ENCODE peak calls at places on chromosomes 5 and 9, in five cellular contexts. One of them, this sample, is unnamed.
A peak's percentile ranks its signal among the peaks of the same experiment; 100 is the strongest.

GRCh38 chr5:39270172-39270848 is 50.9 kb upstream of the FYB1 start:
- DNase-seq in A549: no peak
- DNase-seq in HepG2: no peak
- DNase-seq in endothelial cell of umbilical vein: no peak
- DNase-seq in GM12878: peak; percentile 37
- DNase-seq in this sample: peak; percentile 84

GRCh38 chr9:114007991-114008666 is 70.0 kb downstream of the AMBP start:
- DNase-seq in endothelial cell of umbilical vein: no peak
- DNase-seq in GM12878: no peak
- DNase-seq in A549: no peak
- DNase-seq in HepG2: no peak
- DNase-seq in this sample: no peak

GRCh38 chr5:72122619-72123018 is 15.3 kb downstream of the MAP1B start:
- DNase-seq in A549: no peak
- DNase-seq in HepG2: no peak
- DNase-seq in GM12878: no peak
- DNase-seq in endothelial cell of umbilical vein: no peak
- DNase-seq in this sample: no peak

GRCh38 chr9:5354184-5354583 is 14.5 kb upstream of the RLN1 start:
- DNase-seq in endothelial cell of umbilical vein: no peak
- DNase-seq in GM12878: no peak
- DNase-seq in HepG2: no peak
- DNase-seq in A549: no peak
- DNase-seq in this sample: no peak

GRCh38 chr9:70466976-70467551 is 52.6 kb upstream of the KLF9 start:
- DNase-seq in HepG2: no peak
- DNase-seq in A549: no peak
- DNase-seq in GM12878: no peak
- DNase-seq in endothelial cell of umbilical vein: peak; percentile 38
- DNase-seq in this sample: no peak

GRCh38 chr9:68505681-68506409 is 34.8 kb downstream of the TMEM252 start:
- DNase-seq in endothelial cell of umbilical vein: no peak
- DNase-seq in HepG2: no peak
- DNase-seq in A549: no peak
- DNase-seq in GM12878: no peak
- DNase-seq in this sample: peak; percentile 19

GRCh38 chr5:106691701-106692100 is 979.0 kb downstream of the EFNA5 start:
- DNase-seq in GM12878: no peak
- DNase-seq in A549: no peak
- DNase-seq in HepG2: no peak
- DNase-seq in endothelial cell of umbilical vein: peak; percentile 64
- DNase-seq in this sample: no peak

GRCh38 chr5:16234598-16234997 is 55.0 kb upstream of the MARCHF11 start:
- DNase-seq in endothelial cell of umbilical vein: no peak
- DNase-seq in A549: peak; percentile 7
- DNase-seq in HepG2: no peak
- DNase-seq in GM12878: no peak
- DNase-seq in this sample: no peak

GRCh38 chr5:66406761-66407289 is 189.4 kb upstream of the MAST4 start:
- DNase-seq in A549: no peak
- DNase-seq in endothelial cell of umbilical vein: no peak
- DNase-seq in HepG2: no peak
- DNase-seq in GM12878: no peak
- DNase-seq in this sample: no peak

GRCh38 chr9:94204174-94204573 is 54.9 kb upstream of the ZNF169 start:
- DNase-seq in endothelial cell of umbilical vein: no peak
- DNase-seq in GM12878: no peak
- DNase-seq in HepG2: no peak
- DNase-seq in A549: no peak
- DNase-seq in this sample: no peak

GRCh38 chr9:111937781-111938426 is 41.3 kb downstream of the UGCG start:
- DNase-seq in A549: no peak
- DNase-seq in endothelial cell of umbilical vein: peak; percentile 52
- DNase-seq in HepG2: no peak
- DNase-seq in GM12878: peak; percentile 74
- DNase-seq in this sample: peak; percentile 79

GRCh38 chr5:132427285-132428146 is 58.0 kb downstream of the SLC22A5 start:
- DNase-seq in endothelial cell of umbilical vein: no peak
- DNase-seq in HepG2: no peak
- DNase-seq in A549: no peak
- DNase-seq in GM12878: no peak
- DNase-seq in this sample: peak; percentile 77

GRCh38 chr5:37739817-37740261 is 100.0 kb downstream of the GDNF start:
- DNase-seq in A549: no peak
- DNase-seq in GM12878: no peak
- DNase-seq in endothelial cell of umbilical vein: no peak
- DNase-seq in HepG2: no peak
- DNase-seq in this sample: no peak

GRCh38 chr5:142542906-142543305 is 143.0 kb downstream of the FGF1 start:
- DNase-seq in endothelial cell of umbilical vein: peak; percentile 61
- DNase-seq in HepG2: no peak
- DNase-seq in GM12878: no peak
- DNase-seq in A549: no peak
- DNase-seq in this sample: no peak

GRCh38 chr9:119722384-119722783 is 353.1 kb upstream of the BRINP1 start:
- DNase-seq in endothelial cell of umbilical vein: no peak
- DNase-seq in A549: no peak
- DNase-seq in HepG2: no peak
- DNase-seq in GM12878: no peak
- DNase-seq in this sample: no peak

DNA sequence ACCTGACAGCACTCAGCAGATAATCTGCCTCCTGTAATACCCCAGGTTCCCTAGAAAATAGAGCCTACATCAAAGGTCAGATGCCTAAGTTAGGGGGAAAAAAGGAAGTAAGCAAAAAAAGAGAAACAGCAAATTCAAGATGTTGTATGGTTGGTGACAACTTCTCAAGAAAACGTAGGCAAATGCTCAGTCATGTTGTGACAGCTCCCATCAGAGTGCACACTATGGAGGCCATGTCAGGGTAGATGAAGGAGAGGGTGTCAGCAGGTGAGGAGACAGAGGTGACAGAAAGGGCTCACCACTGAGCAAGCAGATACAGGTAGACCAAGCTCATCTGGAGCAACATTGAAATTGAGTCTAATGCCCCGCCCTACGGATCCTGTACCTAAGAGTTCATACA is 356.8 kb upstream of the BRINP1 start:
- DNase-seq in A549: no peak
- DNase-seq in GM12878: no peak
- DNase-seq in endothelial cell of umbilical vein: no peak
- DNase-seq in HepG2: no peak
- DNase-seq in this sample: no peak
- TF ChIP-seq CTCF in A549: no peak
- TF ChIP-seq CTCF in GM12878: no peak
- TF ChIP-seq CTCF in endothelial cell of umbilical vein: no peak
- TF ChIP-seq CTCF in HepG2: no peak
- TF ChIP-seq CTCF in this sample: no peak

GRCh38 chr9:130186839-130187522 is 14.8 kb downstream of the NCS1 start:
- DNase-seq in A549: peak; percentile 76
- DNase-seq in endothelial cell of umbilical vein: no peak
- DNase-seq in HepG2: peak; percentile 59
- DNase-seq in GM12878: no peak
- DNase-seq in this sample: peak; percentile 77

GRCh38 chr9:130184983-130185382 is 12.8 kb downstream of the NCS1 start:
- DNase-seq in A549: no peak
- DNase-seq in GM12878: no peak
- DNase-seq in endothelial cell of umbilical vein: no peak
- DNase-seq in HepG2: no peak
- DNase-seq in this sample: no peak

GRCh38 chr9:130185494-130186005 is 13.3 kb downstream of the NCS1 start:
- DNase-seq in endothelial cell of umbilical vein: no peak
- DNase-seq in HepG2: no peak
- DNase-seq in GM12878: no peak
- DNase-seq in A549: no peak
- DNase-seq in this sample: no peak

GRCh38 chr9:130187523-130187846 is 15.3 kb downstream of the NCS1 start:
- DNase-seq in endothelial cell of umbilical vein: no peak
- DNase-seq in HepG2: no peak
- DNase-seq in GM12878: no peak
- DNase-seq in A549: no peak
- DNase-seq in this sample: no peak

DNA sequence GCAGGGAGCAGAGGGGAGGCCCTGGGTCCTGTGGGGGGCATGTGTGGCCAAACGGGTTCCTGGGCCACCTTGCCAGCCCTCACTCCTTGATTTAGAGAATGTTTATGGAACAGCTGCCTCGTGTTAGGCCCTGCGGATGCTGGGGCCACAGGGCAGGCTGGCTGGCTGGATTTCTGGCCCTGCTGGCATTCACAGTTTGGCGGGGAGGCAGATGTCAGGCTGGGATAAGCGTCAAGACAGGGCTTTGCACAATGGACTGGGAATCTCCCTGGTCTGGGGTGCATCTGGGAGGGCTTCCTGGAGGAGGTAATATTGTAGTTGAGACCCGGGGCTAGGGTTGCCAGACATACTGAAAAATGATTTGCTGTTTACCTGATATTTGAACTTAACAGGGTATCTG is 13.8 kb downstream of the NCS1 start:
- DNase-seq in GM12878: no peak
- DNase-seq in HepG2: no peak
- DNase-seq in endothelial cell of umbilical vein: peak; percentile 33
- DNase-seq in A549: no peak
- DNase-seq in this sample: no peak
- H3K4me3 ChIP-seq in GM12878: no peak overlapping the region
- H3K4me3 ChIP-seq in HepG2: no peak overlapping the region
- H3K4me3 ChIP-seq in endothelial cell of umbilical vein: no peak overlapping the region
- H3K4me3 ChIP-seq in A549: no peak overlapping the region
- H3K4me3 ChIP-seq in this sample: no peak overlapping the region

DNA sequence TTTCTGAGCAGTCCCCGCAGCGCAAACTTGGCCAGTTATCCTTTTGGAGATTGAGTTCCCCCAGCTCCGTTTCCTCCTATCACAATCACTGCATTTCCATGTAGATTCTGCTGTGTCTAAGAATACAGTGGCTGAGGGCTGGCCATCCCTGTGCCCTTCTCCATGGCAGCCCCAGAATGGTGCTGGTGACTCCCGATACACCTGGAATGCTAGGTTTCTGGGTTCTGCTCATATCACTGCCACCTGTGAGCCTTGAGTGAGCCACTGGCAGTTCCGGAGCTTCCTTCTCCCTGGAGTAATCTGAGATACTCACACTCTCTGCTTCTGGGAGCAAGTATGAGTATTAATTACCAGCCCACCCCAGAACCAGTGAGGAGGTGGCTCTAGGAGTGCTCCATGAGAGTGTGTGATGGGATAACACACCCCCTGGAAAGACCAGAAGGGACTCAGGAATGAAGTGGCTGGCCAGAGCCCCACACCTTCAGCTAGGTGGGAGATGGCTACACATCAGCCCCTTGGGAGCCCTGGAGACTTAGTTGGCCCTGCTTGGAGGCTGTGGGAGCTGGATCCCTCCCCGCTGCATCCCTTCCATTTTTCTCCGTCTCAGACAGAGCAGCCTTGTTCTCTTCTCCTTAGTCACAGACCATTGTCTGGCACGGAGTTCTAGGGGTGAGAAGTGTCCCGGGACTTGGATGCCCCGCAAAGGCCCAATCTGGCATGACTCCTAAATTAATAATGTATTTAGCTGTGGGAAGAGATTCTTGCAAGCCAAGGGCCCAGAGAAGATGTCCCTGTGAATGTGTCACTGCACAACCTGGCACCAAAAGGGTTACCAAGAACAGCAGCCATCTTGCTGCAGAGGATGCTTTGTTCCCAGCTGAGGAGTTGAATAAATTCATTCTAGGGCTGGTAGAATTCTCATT is 4.9 kb downstream of the PCDHGC5 start:
- DNase-seq in A549: no peak
- DNase-seq in GM12878: no peak
- DNase-seq in endothelial cell of umbilical vein: no peak
- DNase-seq in HepG2: no peak
- DNase-seq in this sample: no peak
- TF ChIP-seq MYC in A549: no peak
- TF ChIP-seq MYC in GM12878: no peak
- TF ChIP-seq MYC in endothelial cell of umbilical vein: no peak
- TF ChIP-seq MYC in HepG2: no peak
- TF ChIP-seq MYC in this sample: no peak

GRCh38 chr9:128117613-128118471 is 9.7 kb downstream of the PTGES2 start:
- DNase-seq in A549: peak; percentile 90
- DNase-seq in HepG2: peak; percentile 78
- DNase-seq in GM12878: no peak
- DNase-seq in endothelial cell of umbilical vein: peak; percentile 93
- DNase-seq in this sample: peak; percentile 88
- TF ChIP-seq CTCF in A549: peak; percentile 100
- TF ChIP-seq CTCF in HepG2: peak; percentile 100
- TF ChIP-seq CTCF in GM12878: peak; percentile 100
- TF ChIP-seq CTCF in endothelial cell of umbilical vein: peak; percentile 100
- TF ChIP-seq CTCF in this sample: peak; percentile 99

DNA sequence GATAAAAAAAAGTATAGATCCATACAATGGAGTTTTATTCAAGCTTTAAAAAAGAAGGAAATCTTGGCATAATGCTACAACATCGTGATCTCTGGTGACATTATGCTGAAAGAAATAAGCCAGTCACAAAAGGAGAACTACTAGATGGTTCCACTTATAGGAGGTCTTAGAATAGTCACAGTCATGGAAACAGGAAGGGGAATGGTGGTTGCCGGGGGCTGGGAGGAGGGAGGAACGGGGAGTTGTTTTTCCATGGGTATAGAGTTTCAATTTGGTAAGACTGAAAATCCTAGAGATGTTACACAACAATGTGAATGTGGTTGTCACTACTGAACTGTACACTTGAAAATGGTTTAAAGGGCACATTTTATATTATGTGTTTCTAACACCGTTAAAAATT is 94.5 kb downstream of the CFAP90 start:
- DNase-seq in GM12878: no peak
- DNase-seq in HepG2: no peak
- DNase-seq in endothelial cell of umbilical vein: no peak
- DNase-seq in A549: no peak
- DNase-seq in this sample: peak; percentile 55
- H3K4me3 ChIP-seq in GM12878: no peak overlapping the region
- H3K4me3 ChIP-seq in HepG2: no peak overlapping the region
- H3K4me3 ChIP-seq in endothelial cell of umbilical vein: no peak overlapping the region
- H3K4me3 ChIP-seq in A549: no peak overlapping the region
- H3K4me3 ChIP-seq in this sample: no peak overlapping the region